ENCODE peak calls at places on chromosomes 1 and 21, in eight cellular contexts. X is RWPE2; U is thoracic aorta; H is left ventricle myocardium inferior; O is HepG2; F is mammary epithelial cell; A is CD8-positive, alpha-beta T cell; P is fibroblast of lung. V is an unnamed sample.

GRCh38 chr1:55679971-55680370 is 464.8 kb upstream of the USP24 start:
- DNase-seq in O (no peak), X (no peak), U (no peak), P (peak; percentile 80), H (no peak), F (no peak), A (no peak), V (no peak)

GRCh38 chr1:202281316-202282016 is 60.3 kb downstream of the UBE2T start:
- DNase-seq in F (no peak), P (peak; percentile 91), O (no peak), A (no peak), U (no peak), X (peak; percentile 40), H (no peak), V (no peak)

GRCh38 chr1:98110674-98111073 is 189.8 kb upstream of the DPYD start:
- DNase-seq in P (peak; percentile 65), X (no peak), O (no peak), A (no peak), F (peak; percentile 44), H (no peak), U (no peak), V (no peak)

GRCh38 chr1:220198186-220199005 is 73.9 kb downstream of the RAB3GAP2 start:
- DNase-seq in X (no peak), U (no peak), H (no peak), O (no peak), F (no peak), P (no peak), A (no peak), V (no peak)

GRCh38 chr1:47690341-47691244 is 252.7 kb downstream of the FOXD2 start:
- DNase-seq in X (peak; percentile 2), U (no peak), A (no peak), P (no peak), H (no peak), F (no peak), O (no peak), V (no peak)

GRCh38 chr1:200075938-200076546 is 48.5 kb downstream of the NR5A2 start:
- DNase-seq in H (no peak), X (no peak), F (peak; percentile 49), A (no peak), O (peak; percentile 58), U (no peak), P (peak; percentile 88), V (no peak)

GRCh38 chr1:154539486-154540483 is 18.7 kb downstream of the UBE2Q1 start:
- DNase-seq in A (no peak), O (no peak), H (no peak), P (no peak), U (no peak), X (no peak), F (no peak), V (no peak)

GRCh38 chr1:162564762-162565218 is 3.3 kb downstream of the UAP1 start:
- DNase-seq in F (no peak), H (no peak), P (peak; percentile 29), U (no peak), O (no peak), A (no peak), X (no peak), V (no peak)

GRCh38 chr1:57204942-57205787 is 218.7 kb downstream of the DAB1 start:
- DNase-seq in P (peak; percentile 8), A (no peak), X (no peak), U (no peak), H (no peak), F (no peak), O (no peak), V (no peak)

GRCh38 chr1:22105611-22106207 is 37.2 kb downstream of the WNT4 start:
- DNase-seq in X (no peak), F (peak; percentile 47), P (peak; percentile 56), H (no peak), O (peak; percentile 44), A (peak; percentile 29), U (no peak), V (no peak)

DNA sequence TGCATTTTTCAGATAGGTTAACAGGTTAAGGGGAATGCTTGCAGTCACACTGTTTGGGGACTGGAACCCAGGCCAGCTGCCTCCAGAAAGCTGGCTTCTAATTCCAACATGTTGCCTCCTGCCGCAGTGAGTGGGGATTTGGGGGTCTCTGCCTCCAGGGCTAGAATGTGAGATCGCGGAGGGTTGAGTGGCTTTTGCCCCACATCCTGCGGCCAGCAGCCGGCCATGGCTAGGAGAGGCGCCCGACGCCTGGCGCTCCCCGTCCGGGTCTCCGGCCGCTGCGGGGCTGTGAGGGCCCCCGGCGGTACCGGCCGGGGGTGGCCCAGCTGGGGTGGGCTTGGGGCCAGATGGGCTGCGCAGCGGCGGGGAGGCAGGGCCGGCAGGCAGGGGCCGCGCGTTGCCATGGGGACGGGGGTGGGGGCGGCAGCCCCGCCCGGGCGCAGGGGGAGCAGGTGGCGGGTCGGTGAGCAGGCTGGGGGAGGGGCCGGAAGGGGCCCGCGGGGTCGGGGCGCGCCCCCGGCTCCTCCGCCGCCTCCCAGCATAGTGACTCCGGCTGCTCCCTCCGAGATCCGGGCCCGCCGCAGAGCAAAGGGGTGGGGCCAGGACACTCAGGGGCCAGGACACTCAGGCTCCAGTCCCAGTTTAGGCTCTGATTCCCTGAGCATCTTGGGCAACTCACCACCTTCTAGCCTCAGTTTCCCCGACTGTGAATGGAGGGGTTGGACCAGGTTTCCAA is 68.5 kb upstream of the SSBP3 start:
- DNase-seq in F (no peak), H (no peak), O (no peak), X (no peak), A (peak; percentile 42), U (no peak), P (no peak), V (peak; percentile 45)
- H3K4me1 ChIP-seq in F (no peaks in the 10 kb centered on the region), H (peaks cover 17% of the 10 kb centered on the region), O (peaks cover 16% of the 10 kb centered on the region), X (no peaks in the 10 kb centered on the region), A (peaks cover 40% of the 10 kb centered on the region), U (peaks cover 12% of the 10 kb centered on the region), P (no peaks in the 10 kb centered on the region), V (no peaks in the 10 kb centered on the region)

GRCh38 chr1:114551400-114551799 is 30.0 kb downstream of the BCAS2 start:
- DNase-seq in A (no peak), X (no peak), P (no peak), U (no peak), O (peak; percentile 75), F (no peak), H (no peak), V (no peak)
- TF ChIP-seq CTCF in A (no peak), X (no peak), P (no peak), U (no peak), O (peak; percentile 32), F (no peak), H (no peak), V (no peak)

DNA sequence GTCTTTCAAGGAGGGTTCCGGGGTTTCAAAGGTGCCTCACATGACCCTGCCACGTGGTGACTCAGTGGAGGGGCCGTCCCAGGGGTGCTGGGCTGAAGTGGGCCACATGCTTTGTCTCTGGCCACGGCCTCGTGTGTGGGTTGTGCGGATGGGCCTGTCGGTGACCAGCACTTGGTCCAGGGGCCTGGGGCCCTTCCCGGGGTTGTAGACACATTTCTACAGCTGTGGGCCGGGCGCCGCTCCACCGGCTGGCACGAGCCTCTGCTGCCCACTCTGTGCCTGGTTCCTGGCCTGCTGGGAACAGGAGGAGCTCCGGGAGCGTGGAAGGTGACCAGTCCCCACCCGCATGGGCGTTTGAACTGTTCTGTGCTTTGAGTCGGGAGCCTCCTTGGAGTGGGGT is 75.4 kb upstream of the TTC34 start:
- DNase-seq in U (no peak), O (no peak), P (no peak), A (no peak), H (no peak), F (no peak), X (no peak), V (no peak)
- H3K9me3 ChIP-seq in U (peaks cover 2% of the 10 kb centered on the region), O (no peaks in the 10 kb centered on the region), P (no peaks in the 10 kb centered on the region), A (no peaks in the 10 kb centered on the region), H (peaks cover 8% of the 10 kb centered on the region), F (peaks cover 63% of the 10 kb centered on the region), X (no peaks in the 10 kb centered on the region), V (no peaks in the 10 kb centered on the region)

GRCh38 chr1:31033573-31033972 is 31.9 kb downstream of the PUM1 start:
- DNase-seq in O (no peak), H (no peak), U (no peak), F (peak; percentile 37), X (no peak), P (no peak), A (no peak), V (no peak)
- H3K4me1 ChIP-seq in O (peaks cover 49% of the 10 kb centered on the region), H (peaks cover 85% of the 10 kb centered on the region), U (peaks cover 17% of the 10 kb centered on the region), F (peaks cover 40% of the 10 kb centered on the region), X (peaks cover 43% of the 10 kb centered on the region), P (peaks cover 12% of the 10 kb centered on the region), A (peaks cover 14% of the 10 kb centered on the region), V (no peaks in the 10 kb centered on the region)

GRCh38 chr21:33236799-33237198 is 7.1 kb downstream of the IFNAR2 start:
- DNase-seq in O (no peak), X (no peak), P (peak; percentile 17), F (no peak), A (no peak), H (no peak), U (no peak), V (no peak)
- TF ChIP-seq CTCF in O (no peak), X (no peak), P (no peak), F (no peak), A (no peak), H (no peak), U (no peak), V (no peak)

GRCh38 chr1:5638582-5638981 is 353.6 kb downstream of the NPHP4 start:
- DNase-seq in H (no peak), O (no peak), X (no peak), U (no peak), F (no peak), P (no peak), A (no peak), V (no peak)

GRCh38 chr1:5643360-5644090 is 348.7 kb downstream of the NPHP4 start:
- DNase-seq in X (no peak), O (no peak), A (no peak), U (no peak), P (no peak), H (no peak), F (no peak), V (no peak)

GRCh38 chr1:5644281-5645134 is 347.7 kb downstream of the NPHP4 start:
- DNase-seq in X (peak; percentile 39), O (no peak), P (no peak), F (no peak), H (no peak), U (no peak), A (no peak), V (no peak)

GRCh38 chr1:5639323-5639722 is 352.9 kb downstream of the NPHP4 start:
- DNase-seq in H (no peak), P (no peak), X (no peak), F (no peak), O (no peak), U (no peak), A (no peak), V (no peak)

DNA sequence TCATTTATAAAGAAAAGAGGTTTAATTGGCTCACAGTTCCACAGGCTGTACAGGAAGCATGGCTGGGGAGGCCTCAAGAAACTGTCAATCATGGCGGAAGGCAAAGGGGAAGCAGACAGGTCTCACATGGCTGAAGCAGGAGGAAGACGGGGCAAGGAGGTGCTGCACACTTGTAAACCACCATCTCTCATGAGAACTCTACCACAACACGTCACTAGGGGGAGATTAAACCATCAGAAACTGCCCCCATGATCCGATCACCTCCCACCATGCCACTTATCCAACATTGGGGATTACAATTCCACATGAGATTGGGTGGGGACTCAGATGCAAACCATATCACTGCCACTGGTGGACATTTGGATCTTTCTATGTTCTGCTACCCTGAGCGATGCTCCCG is 351.4 kb downstream of the NPHP4 start:
- DNase-seq in A (no peak), P (no peak), U (no peak), O (no peak), H (no peak), F (no peak), X (no peak), V (no peak)
- H3K9me3 ChIP-seq in A (no peaks in the 10 kb centered on the region), P (no peaks in the 10 kb centered on the region), U (no peaks in the 10 kb centered on the region), O (no peaks in the 10 kb centered on the region), H (peaks cover 10% of the 10 kb centered on the region), F (peaks cover 9% of the 10 kb centered on the region), X (no peaks in the 10 kb centered on the region), V (no peaks in the 10 kb centered on the region)

GRCh38 chr1:244862354-244862698 is 2.0 kb downstream of the HNRNPU start:
- DNase-seq in H (no peak), A (no peak), O (no peak), F (peak; percentile 17), U (no peak), X (no peak), P (no peak), V (no peak)
- H3K4me1 ChIP-seq in H (peaks cover 89% of the 10 kb centered on the region), A (peaks cover 56% of the 10 kb centered on the region), O (peaks cover 60% of the 10 kb centered on the region), F (peaks cover 22% of the 10 kb centered on the region), U (peaks cover 31% of the 10 kb centered on the region), X (peaks cover 13% of the 10 kb centered on the region), P (peaks cover 6% of the 10 kb centered on the region), V (peaks cover 6% of the 10 kb centered on the region)